ENCODE peak calls at places on chromosomes 13 and 19, in nine cellular contexts. One of them, this sample, is unnamed.

GRCh38 chr19:54517483-54517882 is 14.9 kb downstream of the LAIR2 start:
- DNase-seq in heart right ventricle: peak
- DNase-seq in WTC11: peak
- DNase-seq in stimulated activated CD8-positive, alpha-beta memory T cell treated with anti-CD3 and anti-CD28 coated beads, Interleukin-15, amount 100 ng/mL, for 24 hours: no peak
- DNase-seq in hepatic stellate cell: no peak
- DNase-seq in tibial nerve: peak
- DNase-seq in breast epithelium: peak
- DNase-seq in stimulated activated CD4-positive, alpha-beta T cell treated with anti-CD3 and anti-CD28 coated beads, Interleukin-1b, Interleukin-23, amount 100 ng/mL, for 1 hour: peak
- DNase-seq in KBM-7: peak
- DNase-seq in this sample: no peak

GRCh38 chr13:41766439-41766838 is 194.5 kb downstream of the VWA8 start:
- DNase-seq in heart right ventricle: no peak
- DNase-seq in WTC11: no peak
- DNase-seq in stimulated activated CD8-positive, alpha-beta memory T cell treated with anti-CD3 and anti-CD28 coated beads, Interleukin-15, amount 100 ng/mL, for 24 hours: no peak
- DNase-seq in hepatic stellate cell: no peak
- DNase-seq in tibial nerve: no peak
- DNase-seq in breast epithelium: no peak
- DNase-seq in stimulated activated CD4-positive, alpha-beta T cell treated with anti-CD3 and anti-CD28 coated beads, Interleukin-1b, Interleukin-23, amount 100 ng/mL, for 1 hour: no peak
- DNase-seq in KBM-7: no peak
- DNase-seq in this sample: no peak

GRCh38 chr19:10911579-10912363 is 16.7 kb downstream of the YIPF2 start:
- DNase-seq in heart right ventricle: no peak
- DNase-seq in WTC11: no peak
- DNase-seq in stimulated activated CD8-positive, alpha-beta memory T cell treated with anti-CD3 and anti-CD28 coated beads, Interleukin-15, amount 100 ng/mL, for 24 hours: no peak
- DNase-seq in hepatic stellate cell: no peak
- DNase-seq in tibial nerve: no peak
- DNase-seq in breast epithelium: no peak
- DNase-seq in stimulated activated CD4-positive, alpha-beta T cell treated with anti-CD3 and anti-CD28 coated beads, Interleukin-1b, Interleukin-23, amount 100 ng/mL, for 1 hour: no peak
- DNase-seq in KBM-7: no peak
- DNase-seq in this sample: no peak

GRCh38 chr19:20359933-20360720 is 193.1 kb downstream of the ZNF486 start:
- DNase-seq in heart right ventricle: no peak
- DNase-seq in WTC11: peak
- DNase-seq in stimulated activated CD8-positive, alpha-beta memory T cell treated with anti-CD3 and anti-CD28 coated beads, Interleukin-15, amount 100 ng/mL, for 24 hours: no peak
- DNase-seq in hepatic stellate cell: no peak
- DNase-seq in tibial nerve: no peak
- DNase-seq in breast epithelium: no peak
- DNase-seq in stimulated activated CD4-positive, alpha-beta T cell treated with anti-CD3 and anti-CD28 coated beads, Interleukin-1b, Interleukin-23, amount 100 ng/mL, for 1 hour: no peak
- DNase-seq in KBM-7: no peak
- DNase-seq in this sample: no peak

GRCh38 chr13:49858183-49858856 is 65.8 kb upstream of the KPNA3 start:
- DNase-seq in heart right ventricle: no peak
- DNase-seq in WTC11: no peak
- DNase-seq in stimulated activated CD8-positive, alpha-beta memory T cell treated with anti-CD3 and anti-CD28 coated beads, Interleukin-15, amount 100 ng/mL, for 24 hours: no peak
- DNase-seq in hepatic stellate cell: peak
- DNase-seq in tibial nerve: no peak
- DNase-seq in breast epithelium: no peak
- DNase-seq in stimulated activated CD4-positive, alpha-beta T cell treated with anti-CD3 and anti-CD28 coated beads, Interleukin-1b, Interleukin-23, amount 100 ng/mL, for 1 hour: no peak
- DNase-seq in KBM-7: no peak
- DNase-seq in this sample: peak

GRCh38 chr19:16328824-16329482 is 4.3 kb downstream of the KLF2 start:
- DNase-seq in heart right ventricle: no peak
- DNase-seq in WTC11: no peak
- DNase-seq in stimulated activated CD8-positive, alpha-beta memory T cell treated with anti-CD3 and anti-CD28 coated beads, Interleukin-15, amount 100 ng/mL, for 24 hours: no peak
- DNase-seq in hepatic stellate cell: no peak
- DNase-seq in tibial nerve: no peak
- DNase-seq in breast epithelium: no peak
- DNase-seq in stimulated activated CD4-positive, alpha-beta T cell treated with anti-CD3 and anti-CD28 coated beads, Interleukin-1b, Interleukin-23, amount 100 ng/mL, for 1 hour: no peak
- DNase-seq in KBM-7: no peak
- DNase-seq in this sample: no peak

GRCh38 chr13:80441968-80442367 is 101.0 kb upstream of the SPRY2 start:
- DNase-seq in heart right ventricle: no peak
- DNase-seq in WTC11: no peak
- DNase-seq in stimulated activated CD8-positive, alpha-beta memory T cell treated with anti-CD3 and anti-CD28 coated beads, Interleukin-15, amount 100 ng/mL, for 24 hours: no peak
- DNase-seq in hepatic stellate cell: no peak
- DNase-seq in tibial nerve: no peak
- DNase-seq in breast epithelium: no peak
- DNase-seq in stimulated activated CD4-positive, alpha-beta T cell treated with anti-CD3 and anti-CD28 coated beads, Interleukin-1b, Interleukin-23, amount 100 ng/mL, for 1 hour: no peak
- DNase-seq in KBM-7: peak
- DNase-seq in this sample: no peak

GRCh38 chr13:48009298-48009697 is 8.2 kb upstream of the SUCLA2 start:
- DNase-seq in heart right ventricle: no peak
- DNase-seq in WTC11: no peak
- DNase-seq in stimulated activated CD8-positive, alpha-beta memory T cell treated with anti-CD3 and anti-CD28 coated beads, Interleukin-15, amount 100 ng/mL, for 24 hours: no peak
- DNase-seq in hepatic stellate cell: peak
- DNase-seq in tibial nerve: no peak
- DNase-seq in breast epithelium: peak
- DNase-seq in stimulated activated CD4-positive, alpha-beta T cell treated with anti-CD3 and anti-CD28 coated beads, Interleukin-1b, Interleukin-23, amount 100 ng/mL, for 1 hour: no peak
- DNase-seq in KBM-7: peak
- DNase-seq in this sample: peak

GRCh38 chr19:48695743-48696352 is at the start of gene FUT2:
- DNase-seq in heart right ventricle: no peak
- DNase-seq in WTC11: peak
- DNase-seq in stimulated activated CD8-positive, alpha-beta memory T cell treated with anti-CD3 and anti-CD28 coated beads, Interleukin-15, amount 100 ng/mL, for 24 hours: no peak
- DNase-seq in hepatic stellate cell: no peak
- DNase-seq in tibial nerve: no peak
- DNase-seq in breast epithelium: no peak
- DNase-seq in stimulated activated CD4-positive, alpha-beta T cell treated with anti-CD3 and anti-CD28 coated beads, Interleukin-1b, Interleukin-23, amount 100 ng/mL, for 1 hour: no peak
- DNase-seq in KBM-7: no peak
- DNase-seq in this sample: no peak

GRCh38 chr19:5097959-5098623 is 129.2 kb downstream of the KDM4B start:
- DNase-seq in heart right ventricle: no peak
- DNase-seq in WTC11: no peak
- DNase-seq in stimulated activated CD8-positive, alpha-beta memory T cell treated with anti-CD3 and anti-CD28 coated beads, Interleukin-15, amount 100 ng/mL, for 24 hours: no peak
- DNase-seq in hepatic stellate cell: no peak
- DNase-seq in tibial nerve: no peak
- DNase-seq in breast epithelium: no peak
- DNase-seq in stimulated activated CD4-positive, alpha-beta T cell treated with anti-CD3 and anti-CD28 coated beads, Interleukin-1b, Interleukin-23, amount 100 ng/mL, for 1 hour: no peak
- DNase-seq in KBM-7: no peak
- DNase-seq in this sample: no peak

GRCh38 chr19:29529646-29530548 is 4.1 kb downstream of the VSTM2B start:
- DNase-seq in heart right ventricle: no peak
- DNase-seq in WTC11: peak
- DNase-seq in stimulated activated CD8-positive, alpha-beta memory T cell treated with anti-CD3 and anti-CD28 coated beads, Interleukin-15, amount 100 ng/mL, for 24 hours: no peak
- DNase-seq in hepatic stellate cell: no peak
- DNase-seq in tibial nerve: no peak
- DNase-seq in breast epithelium: no peak
- DNase-seq in stimulated activated CD4-positive, alpha-beta T cell treated with anti-CD3 and anti-CD28 coated beads, Interleukin-1b, Interleukin-23, amount 100 ng/mL, for 1 hour: no peak
- DNase-seq in KBM-7: no peak
- DNase-seq in this sample: no peak

GRCh38 chr19:38655148-38655824 is 7.8 kb downstream of the ACTN4 start:
- DNase-seq in heart right ventricle: no peak
- DNase-seq in WTC11: no peak
- DNase-seq in stimulated activated CD8-positive, alpha-beta memory T cell treated with anti-CD3 and anti-CD28 coated beads, Interleukin-15, amount 100 ng/mL, for 24 hours: no peak
- DNase-seq in hepatic stellate cell: no peak
- DNase-seq in tibial nerve: no peak
- DNase-seq in breast epithelium: no peak
- DNase-seq in stimulated activated CD4-positive, alpha-beta T cell treated with anti-CD3 and anti-CD28 coated beads, Interleukin-1b, Interleukin-23, amount 100 ng/mL, for 1 hour: no peak
- DNase-seq in KBM-7: peak
- DNase-seq in this sample: no peak

This sample was measured in fibroblast of the conjunctiva.